ENCODE peak calls at places on chromosome 22, in ten cellular contexts. G is omental fat pad, O is fibroblast of pulmonary artery, W is lung, Q is H9, T is AG04449, C is bronchial epithelial cell, L is tibial artery, E is lower lobe of right lung, M is progenitor cell of endocrine pancreas. F is an unnamed sample.
A peak's percentile ranks its signal among the peaks of the same experiment; 100 is the strongest.

GRCh38 chr22:41925783-41926460 is 684 bp downstream of the TNFRSF13C start:
- DNase-seq in G (no peak), O (peak; percentile 45), W (peak; percentile 50), Q (peak; percentile 83), T (no peak), C (no peak), L (no peak), E (peak; percentile 76), M (peak; percentile 59), F (no peak)

GRCh38 chr22:46454910-46455269 is 82.5 kb downstream of the CELSR1 start:
- DNase-seq in G (no peak), O (no peak), W (no peak), Q (no peak), T (no peak), C (peak; percentile 94), L (no peak), E (no peak), M (no peak), F (no peak)

GRCh38 chr22:46622081-46622521 is 1.9 kb downstream of the GRAMD4 start:
- DNase-seq in G (no peak), O (no peak), W (no peak), Q (no peak), T (no peak), C (peak; percentile 53), L (no peak), E (peak; percentile 71), M (no peak), F (no peak)

GRCh38 chr22:44595841-44596341 is 97.9 kb upstream of the RTL6 start:
- DNase-seq in G (no peak), O (peak; percentile 25), W (no peak), Q (no peak), T (no peak), C (no peak), L (no peak), E (no peak), M (no peak), F (no peak)

GRCh38 chr22:24005201-24005600 is at the start of gene GSTT4:
- DNase-seq in G (no peak), O (peak; percentile 59), W (no peak), Q (no peak), T (no peak), C (no peak), L (peak; percentile 87), E (no peak), M (no peak), F (no peak)

GRCh38 chr22:27952091-27952490 is 33.0 kb upstream of the PITPNB start:
- DNase-seq in G (no peak), O (peak; percentile 80), W (no peak), Q (no peak), T (no peak), C (peak; percentile 46), L (no peak), E (no peak), M (no peak), F (no peak)

GRCh38 chr22:49934144-49934890 is 15.9 kb downstream of the CRELD2 start:
- DNase-seq in G (peak; percentile 74), O (no peak), W (peak; percentile 80), Q (no peak), T (no peak), C (peak; percentile 44), L (no peak), E (peak; percentile 88), M (no peak), F (no peak)

GRCh38 chr22:19492504-19493174 is 12.9 kb downstream of the CDC45 start:
- DNase-seq in G (no peak), O (no peak), W (no peak), Q (no peak), T (no peak), C (no peak), L (peak; percentile 40), E (no peak), M (no peak), F (no peak)

GRCh38 chr22:35299217-35299716 is 427 bp upstream of the TOM1 start:
- DNase-seq in G (no peak), O (peak; percentile 14), W (no peak), Q (no peak), T (no peak), C (peak; percentile 17), L (no peak), E (no peak), M (no peak), F (no peak)
- TF ChIP-seq CTCF in G (no peak), O (no peak), W (no peak), Q (no peak), T (no peak), C (peak; percentile 8), L (peak; percentile 11), E (no peak), M (no peak), F (no peak)

GRCh38 chr22:22193923-22194322 is 50.7 kb upstream of the VPREB1 start:
- DNase-seq in G (no peak), O (no peak), W (no peak), Q (no peak), T (no peak), C (no peak), L (no peak), E (no peak), M (no peak), F (no peak)

GRCh38 chr22:22196833-22197477 is 47.6 kb upstream of the VPREB1 start:
- DNase-seq in G (no peak), O (no peak), W (no peak), Q (no peak), T (no peak), C (no peak), L (no peak), E (no peak), M (no peak), F (no peak)

GRCh38 chr22:22196018-22196533 is 48.5 kb upstream of the VPREB1 start:
- DNase-seq in G (no peak), O (no peak), W (no peak), Q (no peak), T (no peak), C (no peak), L (no peak), E (no peak), M (no peak), F (no peak)

GRCh38 chr22:22194931-22195264 is 49.7 kb upstream of the VPREB1 start:
- DNase-seq in G (no peak), O (no peak), W (no peak), Q (no peak), T (no peak), C (no peak), L (no peak), E (no peak), M (no peak), F (no peak)

DNA sequence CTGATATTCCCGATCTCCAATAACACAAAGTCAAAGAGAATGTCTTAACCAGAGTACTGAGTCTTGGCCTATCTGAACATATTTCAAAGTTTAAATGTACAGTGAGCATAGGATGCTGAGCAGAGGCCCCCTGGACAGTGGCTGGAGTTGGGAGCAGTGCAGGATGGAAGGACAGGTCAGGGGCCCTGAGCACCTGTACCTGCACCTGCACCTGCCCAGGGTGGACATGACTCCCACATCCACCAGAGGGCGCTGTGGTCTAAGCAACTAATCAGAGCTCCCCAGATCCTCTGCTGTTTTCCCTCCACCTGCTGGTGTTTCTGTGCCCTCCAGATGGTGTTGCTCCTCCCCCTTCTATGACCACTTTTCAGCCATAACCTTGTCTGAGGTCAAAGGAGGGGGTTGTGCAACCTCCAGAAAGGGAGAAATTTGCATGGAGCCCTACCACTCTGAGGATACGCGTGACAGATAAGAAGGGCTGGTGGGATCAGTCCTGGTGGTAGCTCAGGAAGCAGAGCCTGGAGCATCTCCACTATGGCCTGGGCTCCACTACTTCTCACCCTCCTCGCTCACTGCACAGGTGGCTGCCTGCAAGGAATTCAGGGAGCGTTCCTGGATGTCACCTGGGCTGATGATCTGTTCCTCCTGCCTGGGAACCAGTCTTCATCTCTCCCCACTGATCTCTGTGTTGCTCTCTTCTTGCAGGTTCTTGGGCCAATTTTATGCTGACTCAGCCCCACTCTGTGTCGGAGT is 49.1 kb upstream of the VPREB1 start:
- DNase-seq in G (peak; percentile 79), O (peak; percentile 58), W (peak; percentile 72), Q (peak; percentile 91), T (no peak), C (peak; percentile 66), L (peak; percentile 71), E (peak; percentile 74), M (peak; percentile 94), F (no peak)
- TF ChIP-seq CTCF in G (peak; percentile 48), O (peak; percentile 78), W (peak; percentile 45), Q (peak; percentile 98), T (peak; percentile 81), C (peak; percentile 99), L (peak; percentile 48), E (peak; percentile 84), M (peak; percentile 93), F (peak; percentile 83)

GRCh38 chr22:36369004-36369921 is 18.5 kb downstream of the MYH9 start:
- DNase-seq in G (no peak), O (no peak), W (no peak), Q (no peak), T (no peak), C (peak; percentile 11), L (no peak), E (no peak), M (no peak), F (no peak)

GRCh38 chr22:36367066-36367465 is 20.7 kb downstream of the MYH9 start:
- DNase-seq in G (no peak), O (no peak), W (no peak), Q (no peak), T (no peak), C (no peak), L (no peak), E (no peak), M (no peak), F (no peak)

GRCh38 chr22:36369922-36370781 is 17.6 kb downstream of the MYH9 start:
- DNase-seq in G (no peak), O (peak; percentile 70), W (peak; percentile 77), Q (no peak), T (no peak), C (peak; percentile 58), L (peak; percentile 82), E (peak; percentile 82), M (no peak), F (no peak)

GRCh38 chr22:36367479-36367878 is 20.3 kb downstream of the MYH9 start:
- DNase-seq in G (no peak), O (no peak), W (no peak), Q (no peak), T (no peak), C (no peak), L (no peak), E (peak; percentile 53), M (no peak), F (no peak)

DNA sequence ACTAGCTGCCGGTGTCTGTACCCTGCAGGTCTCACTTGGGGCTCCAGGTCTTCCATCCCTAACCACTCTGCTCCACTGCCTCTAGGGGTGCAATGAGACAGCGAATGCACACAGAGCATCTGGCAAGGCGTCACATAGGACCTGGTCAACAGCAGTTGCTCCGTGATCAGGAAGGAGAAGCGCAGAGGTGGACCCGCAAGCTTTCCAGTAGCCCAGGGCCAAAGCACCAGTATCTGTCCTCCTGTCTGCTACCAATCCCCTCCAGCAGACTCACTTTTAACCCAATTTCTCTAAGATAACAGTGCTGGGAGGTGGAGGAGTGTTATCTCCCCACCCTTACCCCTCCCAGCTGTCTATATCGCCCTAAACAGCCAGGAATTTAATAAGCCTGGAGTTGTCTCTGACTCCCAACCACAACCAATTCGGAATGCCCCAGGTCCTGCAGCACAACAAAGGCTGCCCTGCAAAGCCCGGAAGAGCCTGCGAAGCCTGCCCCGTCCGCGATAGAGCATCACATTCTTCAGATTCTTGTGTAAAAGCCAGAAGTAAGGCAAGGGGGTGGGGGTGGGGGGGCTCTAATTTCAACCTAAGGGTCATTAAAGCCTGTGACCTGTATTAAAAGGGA is 19.3 kb downstream of the MYH9 start:
- DNase-seq in G (no peak), O (peak; percentile 87), W (no peak), Q (peak; percentile 92), T (no peak), C (peak; percentile 25), L (no peak), E (no peak), M (no peak), F (no peak)
- TF ChIP-seq CTCF in G (no peak), O (peak; percentile 27), W (peak; percentile 4), Q (no peak), T (peak; percentile 5), C (peak; percentile 30), L (no peak), E (peak; percentile 21), M (no peak), F (peak; percentile 33)

GRCh38 chr22:39967996-39968968 is 8.1 kb downstream of the TMA7B start:
- DNase-seq in G (no peak), O (peak; percentile 70), W (no peak), Q (no peak), T (no peak), C (no peak), L (no peak), E (no peak), M (no peak), F (no peak)
- TF ChIP-seq CTCF in G (no peak), O (no peak), W (no peak), Q (no peak), T (no peak), C (no peak), L (no peak), E (no peak), M (no peak), F (no peak)